ENCODE peak calls at places on chromosomes 1 and 21, in five cellular contexts. I, S, G, X and Z are unnamed samples.

GRCh38 chr1:223670458-223671159 is 5.1 kb upstream of the CAPN8 start:
- DNase-seq in S (peak), I (peak), G (peak), X (peak), Z (no peak)

GRCh38 chr1:226938903-226939438 is 1.1 kb upstream of the COQ8A start:
- DNase-seq in I (peak), X (no peak), S (no peak), G (peak), Z (no peak)

GRCh38 chr1:56329970-56330369 is 249.4 kb downstream of the PLPP3 start:
- DNase-seq in I (peak), S (no peak), X (no peak), G (peak), Z (no peak)

GRCh38 chr1:112383759-112384370 is 12.1 kb upstream of the CTTNBP2NL start:
- DNase-seq in G (no peak), X (no peak), I (no peak), S (no peak), Z (no peak)

GRCh38 chr1:24540051-24540905 is 15.6 kb upstream of the NCMAP start:
- DNase-seq in I (no peak), G (no peak), X (no peak), S (no peak), Z (no peak)

GRCh38 chr1:119882172-119883029 is 13.9 kb downstream of the ADAM30 start:
- DNase-seq in X (no peak), I (no peak), G (peak), S (peak), Z (no peak)

GRCh38 chr1:199758626-199759255 is 268.8 kb upstream of the NR5A2 start:
- DNase-seq in X (no peak), S (no peak), G (no peak), I (peak), Z (no peak)

GRCh38 chr1:22870201-22870871 is 102.3 kb downstream of the LACTBL1 start:
- DNase-seq in I (no peak), X (no peak), G (peak), S (no peak), Z (no peak)

GRCh38 chr1:203428981-203429599 is 46.5 kb upstream of the PRELP start:
- DNase-seq in I (no peak), S (peak), G (no peak), X (no peak), Z (no peak)

GRCh38 chr1:243712890-243713425 is 137.1 kb downstream of the AKT3 start:
- DNase-seq in X (peak), G (peak), I (peak), S (no peak), Z (no peak)

GRCh38 chr1:208237241-208237640 is 6.9 kb downstream of the PLXNA2 start:
- DNase-seq in S (no peak), X (no peak), I (peak), G (no peak), Z (no peak)

GRCh38 chr1:23423415-23424170 is 955 bp downstream of the TCEA3 start:
- DNase-seq in I (no peak), S (peak), G (no peak), X (no peak), Z (no peak)

GRCh38 chr1:54464031-54464476 is 57.9 kb upstream of the SSBP3 start:
- DNase-seq in S (no peak), I (peak), G (no peak), X (no peak), Z (no peak)

GRCh38 chr1:50978144-50978851 is 8.3 kb downstream of the CDKN2C start:
- DNase-seq in G (peak), S (peak), X (peak), I (peak), Z (peak)

GRCh38 chr1:219963432-219963831 is 35.1 kb upstream of the SLC30A10 start:
- DNase-seq in I (no peak), G (no peak), S (no peak), X (no peak), Z (no peak)

GRCh38 chr1:163054056-163054706 is 15.0 kb upstream of the RGS4 start:
- DNase-seq in S (no peak), G (no peak), I (no peak), X (peak), Z (no peak)

GRCh38 chr1:67536957-67537646 is 106.9 kb upstream of the SERBP1 start:
- DNase-seq in X (no peak), I (peak), S (no peak), G (no peak), Z (no peak)

GRCh38 chr1:25530348-25531081 is 12.9 kb upstream of the LDLRAP1 start:
- DNase-seq in G (no peak), I (no peak), X (no peak), S (no peak), Z (no peak)

GRCh38 chr1:197285526-197286217 is 17.6 kb downstream of the CRB1 start:
- DNase-seq in I (no peak), G (no peak), X (no peak), S (no peak), Z (no peak)

GRCh38 chr1:203675596-203676347 is 49.1 kb downstream of the ATP2B4 start:
- DNase-seq in X (no peak), I (no peak), S (peak), G (no peak), Z (no peak)

GRCh38 chr21:36773995-36774394 is 75.1 kb downstream of the SIM2 start:
- DNase-seq in S (no peak), I (no peak), G (no peak), X (no peak), Z (no peak)

GRCh38 chr1:11473635-11474034 is 5.3 kb upstream of the DISP3 start:
- DNase-seq in S (no peak), X (peak), I (peak), G (peak), Z (no peak)

GRCh38 chr1:168419746-168420145 is 124.1 kb downstream of the XCL2 start:
- DNase-seq in X (no peak), I (no peak), G (no peak), S (no peak), Z (no peak)

GRCh38 chr1:206915085-206915735 is 6.5 kb downstream of the FCMR start:
- DNase-seq in X (no peak), S (no peak), G (no peak), I (no peak), Z (no peak)

GRCh38 chr1:201023517-201023902 is at the start of gene KIF21B:
- DNase-seq in I (no peak), G (no peak), S (peak), X (peak), Z (peak)

GRCh38 chr1:12413664-12414410 is 184.0 kb downstream of the VPS13D start:
- DNase-seq in X (no peak), G (no peak), S (no peak), I (no peak), Z (no peak)

GRCh38 chr1:153880024-153880423 is 42.7 kb downstream of the GATAD2B start:
- DNase-seq in I (no peak), S (no peak), G (no peak), X (no peak), Z (no peak)

GRCh38 chr1:41474490-41475271 is 9.8 kb downstream of the EDN2 start:
- DNase-seq in I (no peak), X (peak), G (no peak), S (peak), Z (no peak)

GRCh38 chr1:226123212-226123560 is 60.7 kb downstream of the H3-3A start:
- DNase-seq in G (no peak), I (no peak), S (no peak), X (no peak), Z (no peak)

GRCh38 chr1:230067441-230067870 is 418 bp downstream of the GALNT2 start:
- DNase-seq in S (peak), I (peak), X (peak), G (no peak), Z (no peak)

GRCh38 chr1:221620437-221621384 is 121.2 kb downstream of the DUSP10 start:
- DNase-seq in X (no peak), I (peak), G (peak), S (no peak), Z (no peak)

GRCh38 chr21:31538821-31539220 is 120.7 kb upstream of the SOD1 start:
- DNase-seq in I (no peak), G (no peak), X (no peak), S (no peak), Z (no peak)

GRCh38 chr1:34928066-34928864 is 1.2 kb downstream of the DLGAP3 start:
- DNase-seq in I (no peak), G (no peak), X (no peak), S (no peak), Z (no peak)

GRCh38 chr1:163168053-163168452 is 34.7 kb downstream of the RGS5 start:
- DNase-seq in S (no peak), G (peak), I (peak), X (peak), Z (no peak)

GRCh38 chr1:37476460-37477197 is 2.2 kb downstream of the ZC3H12A start:
- DNase-seq in I (peak), G (peak), X (no peak), S (peak), Z (no peak)

GRCh38 chr21:43645414-43645891 is 13.8 kb downstream of the HSF2BP start:
- DNase-seq in G (peak), X (peak), S (peak), I (peak), Z (no peak)

DNA sequence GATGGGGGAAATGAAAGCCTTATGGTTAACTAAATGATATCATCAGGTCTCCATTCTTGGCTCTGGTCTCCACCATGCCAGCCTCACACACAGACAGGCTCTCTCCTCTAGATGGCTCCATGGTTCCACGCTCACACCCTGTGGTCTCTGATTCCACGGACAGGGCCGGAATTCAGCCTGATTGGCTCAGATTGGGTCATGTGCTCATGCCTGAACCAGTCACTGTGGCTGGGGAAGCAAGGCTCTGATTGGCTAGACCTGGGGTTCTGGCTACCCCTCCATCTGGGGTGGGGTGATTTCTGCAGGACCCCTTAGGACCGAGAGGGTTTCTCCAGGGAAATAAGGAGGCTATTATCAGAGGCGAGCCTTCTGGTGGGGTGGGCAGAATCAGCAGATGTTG is 277.0 kb downstream of the PTPRU start:
- DNase-seq in X (peak), G (peak), S (no peak), I (peak), Z (no peak)
- TF ChIP-seq CTCF in X (peak), G (peak), S (no peak), I (peak), Z (no peak)

DNA sequence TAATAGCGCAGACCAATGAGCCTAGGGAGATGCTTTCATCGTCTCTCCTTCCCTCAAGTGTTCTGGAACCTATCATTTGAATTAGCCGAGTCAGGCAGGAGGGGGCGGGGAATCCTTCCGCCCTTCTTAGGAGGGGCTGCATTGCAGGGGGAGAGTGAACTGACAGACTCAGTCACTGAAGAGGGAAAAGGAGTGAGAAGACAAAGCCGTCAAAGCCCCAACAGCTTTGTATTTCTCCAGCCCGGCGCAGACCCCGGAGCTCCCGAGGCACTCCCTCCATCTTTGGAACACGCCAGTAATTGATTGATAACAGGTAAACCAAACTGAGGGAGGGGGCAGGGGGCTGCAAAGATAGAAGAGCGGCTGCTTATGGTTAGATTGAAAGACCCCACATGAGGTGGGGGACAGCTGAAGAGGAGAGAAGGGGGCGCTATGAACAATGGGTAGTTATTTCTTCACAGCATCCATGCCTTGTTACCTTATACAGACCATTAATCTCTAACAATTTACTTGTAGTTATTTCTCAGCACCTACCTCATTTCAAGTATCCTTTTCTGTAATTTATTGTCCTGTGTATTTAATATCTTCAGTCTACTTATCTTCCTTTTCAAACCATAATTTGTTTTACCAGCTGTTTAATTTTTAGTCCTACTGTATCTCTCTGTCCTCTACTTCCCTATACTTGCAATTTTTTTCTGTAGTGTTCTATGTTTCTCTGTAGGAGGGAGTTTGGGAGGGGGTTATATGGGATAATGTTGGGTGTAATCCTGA is at the start of gene MLLT11:
- DNase-seq in I (peak), X (peak), G (peak), S (peak), Z (no peak)
- TF ChIP-seq CTCF in I (no peak), X (no peak), G (no peak), S (no peak), Z (no peak)

DNA sequence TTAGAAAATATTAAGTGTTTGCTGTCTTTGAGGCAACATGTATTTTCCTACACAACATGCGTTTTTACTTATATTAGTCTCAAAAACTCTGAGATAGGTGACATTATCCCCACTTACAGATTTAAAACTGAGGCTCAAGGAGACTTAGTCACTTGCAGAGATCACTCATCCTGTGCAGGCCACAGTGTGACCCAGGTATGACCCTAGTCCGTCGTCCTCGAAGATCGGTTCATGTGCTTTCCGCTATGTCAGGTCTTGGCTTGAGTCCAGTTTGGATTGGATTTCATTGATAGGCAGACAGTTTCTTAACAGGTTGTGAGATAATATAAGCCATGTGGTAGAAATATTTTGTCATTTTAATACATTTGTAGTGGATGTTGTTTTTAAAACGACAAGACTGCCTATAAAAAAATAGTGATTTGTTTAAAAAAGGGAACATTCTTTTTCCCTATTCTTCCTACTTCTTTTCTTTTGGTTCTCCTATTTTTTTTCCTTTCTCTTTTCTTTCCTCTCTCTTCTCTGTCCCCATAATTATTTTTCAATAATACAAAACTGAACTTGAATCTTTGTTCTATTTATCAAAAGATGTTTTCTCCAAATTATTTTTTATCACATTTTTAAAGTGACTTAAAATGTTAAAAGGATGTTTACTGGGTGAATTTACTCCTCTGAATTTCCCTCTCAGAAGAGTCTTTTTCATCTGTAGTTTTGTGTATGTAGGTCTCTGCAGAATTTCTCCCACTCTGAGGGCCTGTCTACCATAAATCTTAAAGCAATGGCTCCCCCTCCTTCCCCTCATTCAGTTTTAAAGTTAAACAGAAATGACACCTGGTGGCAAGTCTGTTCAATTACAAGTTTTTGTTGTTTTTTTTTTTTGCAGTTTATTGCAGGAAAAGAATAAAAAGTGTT is 81.8 kb downstream of the PHTF1 start:
- DNase-seq in S (no peak), X (peak), I (peak), G (peak), Z (no peak)
- TF ChIP-seq CTCF in S (peak), X (peak), I (peak), G (peak), Z (no peak)

DNA sequence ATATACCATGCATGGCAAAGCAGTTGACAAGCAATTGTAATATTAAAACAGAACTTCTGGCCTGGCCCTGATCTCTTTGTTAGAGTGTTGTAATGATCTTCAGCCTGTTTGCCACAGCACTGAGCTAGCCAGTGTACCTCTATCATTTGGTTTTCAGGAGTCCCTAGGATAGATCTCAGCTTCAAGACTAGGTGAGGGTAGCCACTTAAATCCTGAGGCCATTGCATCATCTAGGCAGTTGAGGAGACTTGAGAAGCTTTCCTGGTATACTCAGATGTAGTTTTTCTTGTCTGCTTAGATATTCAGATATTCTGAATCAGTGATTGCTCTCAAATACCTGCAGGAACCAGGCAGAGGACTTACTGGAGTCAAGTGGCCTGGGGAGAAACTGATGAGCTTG is 14.7 kb downstream of the S1PR1 start:
- DNase-seq in I (no peak), X (no peak), S (no peak), G (no peak), Z (no peak)
- TF ChIP-seq CTCF in I (no peak), X (no peak), S (no peak), G (no peak), Z (no peak)

DNA sequence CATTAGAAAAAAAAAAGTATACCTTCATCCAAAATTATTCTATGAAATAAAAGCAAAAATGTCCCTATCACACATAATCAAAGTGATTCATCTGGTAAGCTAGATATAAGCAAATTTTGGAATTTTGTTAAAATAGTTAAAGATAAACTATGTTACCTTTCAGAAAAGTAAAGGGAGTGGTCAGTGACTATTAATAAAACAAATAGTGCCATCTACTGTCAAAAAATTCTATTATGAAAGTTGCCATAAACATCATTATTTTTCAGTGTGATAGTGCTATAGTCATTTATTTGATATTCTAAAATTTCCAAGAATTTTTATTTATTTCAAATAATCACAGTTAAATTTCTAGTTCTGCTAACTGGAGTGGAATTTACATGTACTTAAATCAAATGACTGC is 803.7 kb downstream of the KCNT2 start:
- DNase-seq in X (no peak), G (no peak), S (no peak), I (no peak), Z (no peak)
- TF ChIP-seq CTCF in X (no peak), G (no peak), S (no peak), I (no peak), Z (no peak)

DNA sequence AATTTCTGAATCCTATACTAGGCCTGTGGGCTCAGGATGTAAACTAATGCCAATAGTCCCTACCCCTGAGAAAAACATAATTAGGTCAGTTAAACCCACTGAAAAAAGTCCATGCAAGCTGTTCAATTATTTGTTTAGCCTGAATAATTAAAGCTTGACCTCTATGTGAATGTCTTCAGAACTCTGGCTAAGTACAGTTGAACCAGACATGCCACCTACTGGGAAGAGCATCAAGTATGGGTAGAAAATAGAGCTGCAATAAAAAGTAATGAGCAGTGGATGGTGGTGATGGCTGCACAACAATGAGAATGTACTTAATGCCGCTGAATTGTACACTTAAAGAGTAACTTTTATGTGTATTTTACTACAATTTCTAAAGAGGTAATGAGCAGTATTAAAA is 23.6 kb upstream of the SLC19A2 start:
- DNase-seq in I (no peak), G (no peak), X (no peak), S (no peak), Z (no peak)
- TF ChIP-seq CTCF in I (no peak), G (no peak), X (no peak), S (no peak), Z (no peak)

DNA sequence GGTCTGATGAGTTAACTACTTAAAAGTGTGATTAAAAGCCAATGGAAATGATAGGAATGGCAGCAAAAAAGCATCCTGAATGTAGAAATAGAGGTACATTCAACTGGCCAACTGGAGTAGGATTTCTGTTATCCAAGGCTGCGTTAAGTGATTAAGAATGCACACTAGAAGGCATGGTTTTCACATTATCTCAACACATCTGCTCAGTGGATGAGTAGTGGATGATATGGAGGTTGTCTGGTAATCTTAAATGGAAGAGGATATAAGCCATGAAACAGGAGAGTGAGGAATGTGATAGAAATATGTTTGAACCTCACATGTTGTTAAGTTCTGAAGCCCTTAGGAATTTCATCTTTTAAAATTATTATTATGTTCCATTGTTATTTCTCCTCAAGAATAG is 839.9 kb downstream of the USP25 start:
- DNase-seq in S (no peak), I (peak), G (peak), X (no peak), Z (no peak)
- TF ChIP-seq CTCF in S (no peak), I (no peak), G (no peak), X (no peak), Z (no peak)